ENCODE peak calls at places on chromosomes 11 and 22, in six cellular contexts. L is NCI-H774, E is iPS DF 6.9, U is NCI-H1436, X is D721Med, T is globus pallidus. H is an unnamed sample.

GRCh38 chr11:99320769-99321290 is 300.1 kb downstream of the CNTN5 start:
- DNase-seq in U (no peak), E (no peak), T (no peak), X (no peak), L (no peak), H (no peak)

GRCh38 chr11:16986434-16987204 is 27.6 kb downstream of the PLEKHA7 start:
- DNase-seq in X (no peak), T (no peak), U (no peak), L (no peak), E (no peak), H (no peak)

GRCh38 chr11:44421090-44421675 is 111.2 kb upstream of the ALX4 start:
- DNase-seq in L (no peak), T (no peak), X (no peak), E (no peak), U (no peak), H (no peak)

GRCh38 chr11:2673871-2674471 is 25.8 kb downstream of the KCNQ1OT1 start:
- DNase-seq in U (no peak), E (no peak), T (no peak), L (no peak), X (no peak), H (no peak)

GRCh38 chr11:126870021-126870420 is 130.5 kb downstream of the KIRREL3 start:
- DNase-seq in U (no peak), L (no peak), T (no peak), X (no peak), E (no peak), H (no peak)

GRCh38 chr11:2530131-2530854 is 85.5 kb downstream of the KCNQ1 start:
- DNase-seq in L (no peak), E (no peak), T (no peak), U (no peak), X (no peak), H (no peak)

GRCh38 chr22:43964314-43964857 is 9.1 kb downstream of the SAMM50 start:
- DNase-seq in T (no peak), L (no peak), X (no peak), U (no peak), E (no peak), H (no peak)

GRCh38 chr22:38834215-38834953 is 9.4 kb downstream of the NPTXR start:
- DNase-seq in E (no peak), U (no peak), L (no peak), T (no peak), X (no peak), H (no peak)

GRCh38 chr11:128767518-128767917 is 73.6 kb downstream of the FLI1 start:
- DNase-seq in U (no peak), T (no peak), X (no peak), E (no peak), L (no peak), H (no peak)

GRCh38 chr22:20563464-20563906 is 56.1 kb downstream of the MED15 start:
- DNase-seq in E (no peak), X (no peak), T (no peak), U (no peak), L (no peak), H (no peak)

GRCh38 chr11:69671734-69672465 is 3.3 kb downstream of the LTO1 start:
- DNase-seq in E (no peak), L (no peak), U (no peak), X (no peak), T (no peak), H (no peak)

GRCh38 chr11:75796091-75796435 is 18.9 kb upstream of the UVRAG start:
- DNase-seq in E (no peak), T (no peak), X (no peak), L (no peak), U (no peak), H (no peak)

GRCh38 chr11:77401486-77402217 is 72.2 kb downstream of the PAK1 start:
- DNase-seq in X (no peak), U (no peak), T (no peak), E (no peak), L (no peak), H (no peak)